ENCODE peak calls at places on chromosomes 11 and 22, in four cellular contexts. N is K562, Z is HL-60, T is GM12878. X is an unnamed sample.

GRCh38 chr22:20095521-20095920 is 15.5 kb downstream of the DGCR8 start:
- DNase-seq in T (no peak), N (no peak), Z (no peak), X (no peak)

GRCh38 chr22:22681221-22681739 is 36.9 kb downstream of the GGTLC2 start:
- DNase-seq in Z (no peak), N (no peak), T (no peak), X (no peak)

GRCh38 chr11:103541186-103541795 is 432.1 kb downstream of the DYNC2H1 start:
- DNase-seq in T (no peak), Z (no peak), N (no peak), X (no peak)

GRCh38 chr22:19271273-19271855 is 20.2 kb downstream of the CLTCL1 start:
- DNase-seq in T (no peak), N (no peak), Z (no peak), X (no peak)

GRCh38 chr11:45331839-45332485 is 45.8 kb upstream of the SYT13 start:
- DNase-seq in N (no peak), Z (no peak), T (no peak), X (no peak)

GRCh38 chr11:31844351-31844750 is 33.2 kb upstream of the PAX6 start:
- DNase-seq in T (no peak), Z (no peak), N (no peak), X (no peak)

GRCh38 chr11:117808768-117809167 is 11.8 kb upstream of the DSCAML1 start:
- DNase-seq in T (no peak), Z (no peak), N (peak; percentile 56), X (no peak)

GRCh38 chr11:132049205-132049604 is 678.8 kb downstream of the NTM start:
- DNase-seq in N (no peak), T (no peak), Z (no peak), X (no peak)

GRCh38 chr11:62687508-62688396 is 1.6 kb downstream of the LRRN4CL start:
- DNase-seq in N (no peak), T (no peak), Z (no peak), X (no peak)

GRCh38 chr22:39239561-39240423 is 5.0 kb downstream of the PDGFB start:
- DNase-seq in Z (no peak), T (no peak), N (no peak), X (no peak)

GRCh38 chr11:46369458-46370152 is 11.9 kb upstream of the MDK start:
- DNase-seq in N (peak; percentile 71), Z (no peak), T (no peak), X (peak; percentile 82)

GRCh38 chr11:73520358-73521061 is 77.4 kb downstream of the FAM168A start:
- DNase-seq in T (peak; percentile 47), N (no peak), Z (no peak), X (no peak)

GRCh38 chr11:12802418-12803085 is 128.3 kb downstream of the TEAD1 start:
- DNase-seq in N (peak; percentile 26), T (no peak), Z (no peak), X (no peak)

GRCh38 chr22:40679964-40680818 is 907 bp downstream of the MCHR1 start:
- DNase-seq in Z (no peak), N (no peak), T (no peak), X (no peak)

GRCh38 chr11:130475426-130476053 is 27.1 kb downstream of the ADAMTS15 start:
- DNase-seq in T (no peak), N (no peak), Z (no peak), X (no peak)

GRCh38 chr11:61120865-61121831 is 18.9 kb downstream of the CD5 start:
- DNase-seq in N (no peak), T (no peak), Z (no peak), X (no peak)

GRCh38 chr11:67276821-67277230 is 10.6 kb downstream of the GRK2 start:
- DNase-seq in Z (peak; percentile 88), N (peak; percentile 66), T (no peak), X (no peak)

GRCh38 chr11:12242071-12242672 is 131.8 kb downstream of the MICAL2 start:
- DNase-seq in T (no peak), Z (no peak), N (no peak), X (no peak)

GRCh38 chr11:8928981-8929615 is 3.6 kb downstream of the C11orf16 start:
- DNase-seq in T (no peak), N (no peak), Z (no peak), X (no peak)

GRCh38 chr11:65637794-65638317 is at the start of gene SIPA1:
- DNase-seq in Z (peak; percentile 66), N (peak; percentile 84), T (no peak), X (peak; percentile 90)

GRCh38 chr11:2375964-2376551 is 1.1 kb upstream of the CD81 start:
- DNase-seq in T (no peak), N (no peak), Z (no peak), X (no peak)

GRCh38 chr11:2378527-2379210 is 1.6 kb downstream of the CD81 start:
- DNase-seq in N (no peak), T (no peak), Z (no peak), X (no peak)

GRCh38 chr11:2375341-2375853 is 1.7 kb upstream of the CD81 start:
- DNase-seq in Z (no peak), T (no peak), N (no peak), X (no peak)

GRCh38 chr11:2377511-2378443 is 667 bp downstream of the CD81 start:
- DNase-seq in N (peak; percentile 82), T (no peak), Z (no peak), X (peak; percentile 78)

DNA sequence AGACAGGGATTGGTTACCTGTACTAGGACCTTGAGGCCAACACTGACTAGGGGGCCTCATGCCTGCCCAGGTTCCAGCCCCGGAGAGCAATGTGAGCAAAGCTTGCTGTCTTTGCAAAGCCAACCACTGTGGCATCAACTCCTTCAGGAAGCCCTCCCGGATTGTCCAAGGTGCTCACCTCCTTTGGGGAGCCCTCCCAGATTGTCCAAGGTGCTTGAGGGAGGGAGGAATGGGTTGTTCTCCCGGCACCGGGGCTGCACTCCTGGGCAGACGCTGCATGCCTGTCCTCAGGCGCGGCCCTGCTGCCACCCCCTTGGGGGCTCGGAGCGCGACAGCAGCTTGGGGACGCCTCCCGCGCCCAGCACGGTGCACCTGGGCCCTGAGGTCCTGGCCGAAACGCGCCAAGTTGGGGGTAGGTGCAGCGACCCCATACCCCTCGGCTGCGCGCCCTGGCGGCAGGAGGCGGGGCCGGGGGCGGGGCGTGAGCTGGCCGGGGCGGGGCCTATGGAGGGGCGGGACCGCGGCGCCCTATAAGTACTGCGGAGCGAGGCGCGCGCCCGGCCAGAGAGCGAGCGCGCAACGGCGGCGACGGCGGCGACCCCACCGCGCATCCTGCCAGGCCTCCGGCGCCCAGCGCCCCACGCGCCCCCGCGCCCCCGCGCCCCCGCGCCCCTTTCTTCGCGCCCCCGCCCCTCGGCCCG is at the start of gene CD81:
- DNase-seq in N (peak; percentile 91), T (no peak), Z (no peak), X (peak; percentile 87)
- TF ChIP-seq POLR2AphosphoS5 in N (peak; percentile 52), T (peak; percentile 75), Z (peak; percentile 48), X (peak; percentile 56)

GRCh38 chr11:17280494-17281127 is 4.1 kb downstream of the NUCB2 start:
- DNase-seq in Z (no peak), N (no peak), T (no peak), X (no peak)
- TF ChIP-seq SPI1 in Z (no peak), N (no peak), T (no peak), X (no peak)

GRCh38 chr11:75786101-75786736 is 17.6 kb downstream of the DGAT2 start:
- DNase-seq in Z (no peak), T (no peak), N (no peak), X (no peak)
- TF ChIP-seq POLR2AphosphoS5 in Z (no peak), T (no peak), N (no peak), X (no peak)

DNA sequence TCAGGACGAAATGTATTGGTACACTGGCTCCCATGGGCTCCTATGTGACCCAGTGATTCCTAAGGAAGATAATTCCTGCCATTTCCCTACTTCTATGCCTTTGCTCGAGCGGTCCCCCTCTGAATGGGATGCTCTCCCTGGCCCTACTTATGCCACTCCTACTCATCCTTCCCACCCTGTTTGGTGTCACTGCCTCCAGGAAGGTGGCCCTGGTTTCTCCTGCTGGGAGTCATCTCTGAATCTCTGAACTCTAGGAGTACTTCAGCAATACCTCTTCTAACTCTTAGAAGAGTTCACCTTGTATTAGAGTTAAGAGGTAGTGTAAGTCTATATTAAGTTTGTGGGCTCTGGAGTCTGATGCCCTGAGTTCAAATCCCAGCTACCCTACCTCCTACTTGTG is 35.5 kb upstream of the LRRC55 start:
- DNase-seq in N (no peak), Z (no peak), T (no peak), X (no peak)
- TF ChIP-seq SPI1 in N (no peak), Z (no peak), T (no peak), X (no peak)

GRCh38 chr11:111843659-111844058 is 27.7 kb downstream of the ALG9 start:
- DNase-seq in T (no peak), N (no peak), Z (no peak), X (no peak)

GRCh38 chr11:111840143-111840542 is 31.2 kb downstream of the ALG9 start:
- DNase-seq in N (no peak), T (no peak), Z (no peak), X (no peak)

GRCh38 chr11:111838054-111838453 is 33.3 kb downstream of the ALG9 start:
- DNase-seq in T (no peak), Z (no peak), N (no peak), X (no peak)

GRCh38 chr11:111845256-111846028 is 25.9 kb downstream of the ALG9 start:
- DNase-seq in T (no peak), N (no peak), Z (peak; percentile 57), X (no peak)

GRCh38 chr11:111841370-111842053 is 29.9 kb downstream of the ALG9 start:
- DNase-seq in T (peak; percentile 48), Z (peak; percentile 33), N (peak; percentile 67), X (peak; percentile 43)
- TF ChIP-seq POLR2AphosphoS5 in T (no peak), Z (no peak), N (no peak), X (no peak)

GRCh38 chr11:35483131-35483800 is 42.1 kb downstream of the PAMR1 start:
- DNase-seq in N (no peak), T (no peak), Z (no peak), X (no peak)

GRCh38 chr11:35485656-35486318 is 39.6 kb downstream of the PAMR1 start:
- DNase-seq in Z (peak; percentile 49), N (peak; percentile 79), T (peak; percentile 7), X (peak; percentile 28)

GRCh38 chr11:35486934-35487333 is 38.5 kb downstream of the PAMR1 start:
- DNase-seq in T (no peak), N (no peak), Z (no peak), X (no peak)

GRCh38 chr11:35486446-35486845 is 39.0 kb downstream of the PAMR1 start:
- DNase-seq in Z (no peak), N (peak; percentile 25), T (no peak), X (no peak)

DNA sequence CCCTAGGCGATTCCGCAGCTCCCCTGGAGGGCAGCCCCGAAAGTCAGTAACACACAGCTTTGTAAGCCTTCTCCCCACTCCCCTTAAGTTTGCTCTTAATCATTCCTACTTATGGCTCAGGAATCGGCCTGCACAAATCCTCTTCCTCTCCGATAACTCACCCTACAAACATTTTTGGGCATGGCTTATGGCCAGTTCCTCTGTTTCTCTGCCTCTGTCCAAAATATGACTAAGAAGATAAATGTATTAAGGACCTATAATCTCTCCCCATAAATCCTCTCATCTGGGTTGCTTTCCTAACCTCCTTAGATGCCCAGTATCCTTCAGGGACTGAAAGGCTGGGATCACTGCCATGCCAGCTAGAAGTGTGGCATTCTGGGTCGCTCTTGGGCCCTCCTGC is 41.0 kb downstream of the PAMR1 start:
- DNase-seq in Z (no peak), N (no peak), T (no peak), X (no peak)
- TF ChIP-seq SPI1 in Z (no peak), N (no peak), T (no peak), X (no peak)

X was measured in GM12891.